ENCODE peak calls at places on chromosomes 7 and 10, in six cellular contexts. S is suprapubic skin, T is tibial nerve, U is GM12892, P is stomach, Z is esophagus muscularis mucosa. R is an unnamed sample.

GRCh38 chr7:151247611-151248176 is 800 bp downstream of the SMARCD3 start:
- DNase-seq in P (no peak), U (no peak), T (no peak), S (no peak), Z (no peak), R (no peak)

GRCh38 chr7:138842111-138842510 is 44.1 kb upstream of the ATP6V0A4 start:
- DNase-seq in P (no peak), T (no peak), Z (no peak), U (no peak), S (no peak), R (no peak)

GRCh38 chr7:79410345-79410744 is 43.1 kb downstream of the MAGI2 start:
- DNase-seq in T (no peak), P (no peak), S (no peak), Z (no peak), U (no peak), R (no peak)

GRCh38 chr7:78296689-78297371 is 498.3 kb downstream of the PHTF2 start:
- DNase-seq in Z (no peak), P (peak), T (no peak), U (no peak), S (no peak), R (no peak)

GRCh38 chr10:3406556-3406955 is 234.0 kb upstream of the PITRM1 start:
- DNase-seq in T (no peak), P (no peak), Z (no peak), U (no peak), S (no peak), R (no peak)

GRCh38 chr7:29988391-29989256 is 977 bp downstream of the SCRN1 start:
- DNase-seq in Z (no peak), P (peak), U (peak), S (peak), T (peak), R (peak)

GRCh38 chr10:75104842-75105241 is 6.6 kb upstream of the SAMD8 start:
- DNase-seq in U (no peak), Z (no peak), S (peak), P (peak), T (no peak), R (no peak)

GRCh38 chr7:64359543-64359942 is 45.8 kb downstream of the ZNF736 start:
- DNase-seq in T (no peak), S (no peak), U (no peak), Z (no peak), P (no peak), R (no peak)

GRCh38 chr7:12315049-12315448 is 88.6 kb downstream of the VWDE start:
- DNase-seq in P (no peak), Z (no peak), S (no peak), U (no peak), T (no peak), R (no peak)

GRCh38 chr10:37856881-37857286 is 526 bp downstream of the ZNF248 start:
- DNase-seq in T (peak), S (no peak), U (no peak), Z (no peak), P (peak), R (peak)

GRCh38 chr7:135901585-135902540 is 75.3 kb downstream of the MTPN start:
- DNase-seq in Z (no peak), P (no peak), U (no peak), S (no peak), T (no peak), R (no peak)

GRCh38 chr7:155166673-155167370 is 96.7 kb downstream of the HTR5A start:
- DNase-seq in Z (peak), U (no peak), T (no peak), P (no peak), S (no peak), R (no peak)

GRCh38 chr7:116340201-116340847 is 130.0 kb downstream of the TES start:
- DNase-seq in P (no peak), U (no peak), S (no peak), Z (no peak), T (no peak), R (no peak)

GRCh38 chr7:100266576-100267354 is 40.7 kb upstream of the SPDYE3 start:
- DNase-seq in S (no peak), P (no peak), U (no peak), Z (no peak), T (no peak), R (no peak)

GRCh38 chr7:118085000-118085399 is 99.0 kb upstream of the LSM8 start:
- DNase-seq in P (no peak), S (no peak), Z (no peak), U (no peak), T (no peak), R (no peak)

GRCh38 chr10:127738512-127739424 is 1.8 kb downstream of the FOXI2 start:
- DNase-seq in T (no peak), P (no peak), Z (no peak), U (no peak), S (no peak), R (no peak)

GRCh38 chr7:16891338-16891737 is 9.6 kb upstream of the AGR3 start:
- DNase-seq in S (no peak), P (peak), T (peak), U (no peak), Z (no peak), R (no peak)

GRCh38 chr10:43819464-43820225 is 171.0 kb upstream of the ZNF32 start:
- DNase-seq in S (no peak), U (no peak), T (no peak), P (no peak), Z (peak), R (no peak)

GRCh38 chr7:4191525-4191924 is 490.6 kb upstream of the FOXK1 start:
- DNase-seq in Z (no peak), P (no peak), U (no peak), T (no peak), S (no peak), R (no peak)

GRCh38 chr7:48052748-48053147 is 17.4 kb downstream of the C7orf57 start:
- DNase-seq in S (no peak), P (no peak), T (no peak), U (no peak), Z (no peak), R (no peak)

GRCh38 chr10:28147706-28148105 is 148.8 kb upstream of the ODAD2 start:
- DNase-seq in S (no peak), P (no peak), T (no peak), U (no peak), Z (no peak), R (no peak)

GRCh38 chr7:19051767-19052375 is 65.6 kb downstream of the TWIST1 start:
- DNase-seq in T (peak), U (peak), S (no peak), Z (no peak), P (peak), R (no peak)

GRCh38 chr7:75920431-75921161 is 5.6 kb downstream of the POR start:
- DNase-seq in T (no peak), P (peak), Z (no peak), U (no peak), S (no peak), R (no peak)

GRCh38 chr10:29648114-29648982 is 13.6 kb upstream of the SVIL start:
- DNase-seq in Z (no peak), S (no peak), T (peak), P (peak), U (no peak), R (no peak)

GRCh38 chr10:69570050-69570816 is 3.0 kb downstream of the NEUROG3 start:
- DNase-seq in S (no peak), T (no peak), Z (no peak), U (no peak), P (no peak), R (no peak)

GRCh38 chr7:144439717-144440116 is 36.2 kb upstream of the NOBOX start:
- DNase-seq in U (no peak), Z (no peak), T (no peak), S (no peak), P (no peak), R (no peak)

GRCh38 chr7:8747338-8747737 is 313.9 kb downstream of the NXPH1 start:
- DNase-seq in Z (no peak), T (no peak), U (no peak), P (no peak), S (no peak), R (no peak)

GRCh38 chr10:11884706-11885423 is 61.7 kb downstream of the PROSER2 start:
- DNase-seq in S (no peak), P (no peak), U (no peak), T (no peak), Z (no peak), R (no peak)

GRCh38 chr10:129955591-129956284 is 8.3 kb downstream of the EBF3 start:
- DNase-seq in Z (no peak), P (no peak), U (no peak), T (no peak), S (no peak), R (no peak)

GRCh38 chr10:111275091-111275490 is 198.3 kb downstream of the ADRA2A start:
- DNase-seq in S (no peak), T (no peak), P (no peak), Z (peak), U (no peak), R (no peak)

DNA sequence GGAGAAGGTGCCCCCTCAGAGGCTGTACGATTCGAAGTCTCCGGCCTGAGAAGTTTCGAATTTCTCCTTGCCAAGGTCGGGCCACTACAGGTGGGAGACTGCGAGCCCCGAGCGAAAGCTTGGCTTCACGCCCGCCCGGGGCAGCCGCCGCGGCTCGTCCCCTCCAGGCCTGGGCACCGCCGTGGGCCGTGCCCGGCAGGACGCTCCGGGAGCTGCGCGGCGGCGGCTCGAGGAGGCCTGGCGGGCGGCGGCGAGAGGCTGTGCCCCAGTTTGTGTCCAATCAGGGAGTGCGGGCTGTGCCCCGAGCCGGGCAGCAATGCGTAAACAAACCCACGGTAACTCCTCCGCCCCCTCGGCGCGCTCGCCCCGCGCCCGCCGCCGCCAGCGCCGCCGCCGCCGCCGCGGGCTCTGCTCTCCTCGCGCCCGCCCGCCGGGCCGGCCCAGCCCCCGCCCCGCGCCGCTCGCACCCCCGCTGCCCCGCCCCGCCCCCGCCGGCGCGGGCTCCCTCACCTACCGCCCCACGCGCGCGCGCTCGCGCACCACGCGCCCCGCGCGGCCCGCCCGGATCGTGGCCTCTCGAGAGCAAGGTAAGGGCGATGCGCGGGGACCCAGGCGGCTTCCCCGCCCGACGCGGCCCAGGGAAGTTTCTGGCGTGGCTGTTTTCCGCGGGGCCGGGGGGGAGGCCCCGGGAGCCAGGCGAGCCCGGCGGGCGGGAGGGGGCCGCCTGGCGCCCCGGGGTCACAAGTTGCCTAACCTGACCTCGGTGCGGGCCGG is 57.8 kb upstream of the PCGF5 start:
- DNase-seq in S (peak), U (peak), Z (no peak), T (peak), P (peak), R (peak)
- TF ChIP-seq POLR2A in S (peak), U (no peak), Z (no peak), T (peak), P (no peak), R (peak)

GRCh38 chr7:105321754-105322455 is 66.8 kb downstream of the SRPK2 start:
- DNase-seq in T (no peak), Z (no peak), U (no peak), P (no peak), S (no peak), R (no peak)

GRCh38 chr7:105327201-105327600 is 61.5 kb downstream of the SRPK2 start:
- DNase-seq in Z (peak), U (no peak), S (no peak), P (no peak), T (no peak), R (no peak)

GRCh38 chr7:105323366-105323765 is 65.4 kb downstream of the SRPK2 start:
- DNase-seq in T (no peak), U (no peak), Z (no peak), S (no peak), P (no peak), R (no peak)

GRCh38 chr7:105320896-105321295 is 67.8 kb downstream of the SRPK2 start:
- DNase-seq in U (no peak), Z (no peak), S (no peak), P (no peak), T (no peak), R (no peak)

DNA sequence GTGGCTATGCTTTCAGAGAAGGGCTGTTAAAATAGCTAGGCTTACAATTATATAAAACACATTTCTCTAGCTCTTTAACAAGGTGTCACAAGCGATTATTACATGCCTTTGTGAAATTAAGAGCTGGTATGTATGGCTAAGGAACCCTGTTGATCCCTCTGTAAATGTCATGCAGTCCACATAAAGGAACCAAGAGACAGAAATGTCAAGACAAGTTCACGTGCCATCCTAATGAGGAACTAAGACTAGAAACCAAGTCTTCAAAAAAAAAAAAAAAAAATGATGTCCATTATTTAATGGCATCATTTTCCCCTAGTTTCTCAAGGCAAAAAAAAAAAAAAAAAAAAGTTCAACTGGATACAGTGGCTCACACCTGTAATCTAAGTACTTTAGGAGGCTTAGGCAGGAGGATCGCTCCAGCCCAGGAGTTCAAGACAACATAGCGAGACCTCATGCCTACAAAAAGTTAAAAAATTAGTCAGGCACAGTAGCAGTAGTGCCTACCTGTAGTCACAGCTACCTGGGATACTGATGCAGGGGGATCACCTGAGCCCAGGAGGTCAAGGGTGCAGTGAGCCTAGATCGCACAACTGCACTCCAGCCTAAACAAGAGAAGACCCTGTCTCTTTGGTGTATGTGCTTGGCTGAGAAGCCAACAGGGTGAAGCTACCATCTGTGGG is 63.4 kb downstream of the SRPK2 start:
- DNase-seq in U (no peak), P (no peak), Z (no peak), S (no peak), T (no peak), R (no peak)
- TF ChIP-seq POLR2A in U (no peak), P (no peak), Z (no peak), S (no peak), T (no peak), R (no peak)

GRCh38 chr7:38335490-38336135 is 62.2 kb upstream of the TARP start:
- DNase-seq in P (peak), S (no peak), Z (peak), U (peak), T (peak), R (peak)
- TF ChIP-seq POLR2A in P (no peak), S (no peak), Z (no peak), U (no peak), T (no peak), R (no peak)

GRCh38 chr10:102647433-102648268 is 3.4 kb downstream of the TRIM8 start:
- DNase-seq in T (no peak), Z (no peak), P (no peak), U (no peak), S (no peak), R (no peak)

GRCh38 chr10:102646610-102647432 is 2.5 kb downstream of the TRIM8 start:
- DNase-seq in S (no peak), T (peak), U (no peak), Z (no peak), P (peak), R (no peak)

GRCh38 chr10:102645388-102645740 is 1.1 kb downstream of the TRIM8 start:
- DNase-seq in T (peak), P (peak), U (no peak), Z (no peak), S (peak), R (no peak)

GRCh38 chr10:102644646-102645387 is 538 bp downstream of the TRIM8 start:
- DNase-seq in U (no peak), S (peak), Z (no peak), T (peak), P (peak), R (peak)

DNA sequence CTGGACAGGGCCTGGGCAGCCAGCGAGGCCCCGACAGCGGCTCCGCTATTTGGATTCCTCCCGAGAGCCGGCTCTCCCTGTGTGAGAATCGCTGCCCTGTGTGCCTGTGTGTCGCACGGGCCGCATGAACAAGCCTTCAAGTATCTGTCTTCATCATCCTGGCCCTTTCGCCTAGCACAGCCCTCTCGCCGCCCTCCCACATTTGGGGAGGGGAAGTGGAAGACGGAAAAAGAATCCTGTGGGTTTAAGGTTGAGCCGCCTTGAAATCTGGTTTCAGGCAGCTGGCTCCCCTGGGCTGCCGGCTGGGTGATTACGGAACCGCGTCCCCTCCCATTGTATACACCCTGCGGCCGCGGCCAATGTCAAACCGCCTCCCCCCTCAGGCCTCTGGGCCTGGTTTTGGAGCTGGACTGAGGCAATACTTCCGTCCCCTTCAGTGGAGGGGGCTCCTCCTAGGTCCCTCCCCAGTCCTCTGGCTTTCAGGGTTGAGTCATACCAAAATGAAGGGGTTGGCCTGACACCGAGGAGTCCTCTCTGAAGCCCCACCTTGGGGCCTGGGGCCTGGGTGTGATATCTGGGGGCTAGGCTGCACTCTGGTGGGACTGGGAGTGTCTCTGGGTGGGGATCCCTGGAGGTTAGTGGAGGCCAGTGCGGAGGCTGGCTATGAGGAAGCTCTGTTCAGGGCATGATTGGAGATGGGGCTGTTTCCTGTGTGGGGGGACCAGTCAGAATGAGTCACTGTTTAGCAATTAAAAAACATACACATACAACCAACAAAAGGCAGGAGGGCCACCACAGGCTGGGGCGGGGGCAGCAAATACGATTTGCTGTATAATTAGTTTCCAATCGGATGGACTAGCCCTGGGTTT is 1.7 kb downstream of the TRIM8 start:
- DNase-seq in S (peak), T (peak), Z (peak), P (peak), U (peak), R (peak)
- TF ChIP-seq POLR2A in S (peak), T (peak), Z (peak), P (peak), U (no peak), R (peak)

GRCh38 chr10:100372415-100373297 is 25.6 kb downstream of the SCD start:
- DNase-seq in S (no peak), T (no peak), P (no peak), U (no peak), Z (no peak), R (no peak)
- TF ChIP-seq POLR2A in S (no peak), T (no peak), P (no peak), U (no peak), Z (no peak), R (no peak)

DNA sequence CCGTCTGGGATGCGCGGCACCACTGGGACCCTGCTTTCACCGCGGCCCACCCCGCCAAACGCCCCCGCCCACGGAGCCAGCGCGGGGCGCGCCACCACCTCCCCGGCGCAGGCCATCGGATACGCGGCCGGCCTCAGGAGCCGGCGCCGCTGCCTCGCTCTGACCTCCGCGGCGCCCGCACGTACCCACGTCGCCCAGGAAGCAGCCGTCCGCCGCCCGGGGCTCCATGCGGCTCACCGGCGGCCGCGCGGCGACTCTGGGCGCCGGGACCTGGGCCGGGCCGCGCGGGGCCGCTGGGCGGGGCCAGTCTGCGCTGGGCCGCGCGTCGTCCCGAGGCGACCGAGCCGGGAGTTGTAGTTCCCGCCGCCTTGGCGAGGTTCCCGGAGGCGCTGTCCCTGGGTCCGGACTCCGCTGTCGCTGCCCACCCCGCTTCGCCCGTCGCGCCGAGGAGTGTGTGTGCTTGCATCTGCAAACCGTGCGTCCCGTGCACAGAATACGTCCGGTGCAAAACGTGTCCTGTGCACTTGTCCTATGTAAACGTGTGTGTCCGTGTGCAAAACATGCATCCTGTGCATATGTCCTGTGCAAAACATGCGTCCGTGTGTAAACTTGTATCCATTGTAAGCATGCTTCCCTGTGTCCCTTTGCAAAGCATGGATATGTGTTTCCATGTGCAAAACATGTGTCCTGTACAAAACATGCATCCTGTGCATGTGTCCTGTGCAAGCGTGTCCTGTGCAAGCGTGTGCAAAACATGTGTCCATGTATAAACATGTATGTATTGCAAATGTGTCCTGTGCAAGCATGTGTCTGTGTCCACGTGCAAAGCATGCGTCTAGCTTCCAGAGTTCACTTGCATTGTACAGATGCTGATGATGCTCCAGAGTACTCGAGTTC is at the start of gene ASB13:
- DNase-seq in P (peak), Z (peak), T (no peak), S (no peak), U (no peak), R (peak)
- TF ChIP-seq POLR2A in P (no peak), Z (no peak), T (peak), S (no peak), U (no peak), R (peak)

R was measured in ovary.